ENCODE peak calls at places on chromosomes 16 and 17, in nine cellular contexts. K is heart left ventricle, O is sigmoid colon, M is Peyer's patch, F is ovary, P is stomach, J is uterus, U is endothelial cell of umbilical vein, C is A549. Z is an unnamed sample.

GRCh38 chr16:86899156-86899555 is 320.8 kb downstream of the FOXL1 start:
- DNase-seq in C (no peak), O (no peak), U (no peak), K (no peak), P (no peak), F (no peak), J (no peak), M (no peak), Z (no peak)

GRCh38 chr17:73594598-73594997 is 49.6 kb downstream of the SDK2 start:
- DNase-seq in J (no peak), U (no peak), O (no peak), K (no peak), C (no peak), M (no peak), P (no peak), F (no peak), Z (no peak)

GRCh38 chr17:14201595-14201994 is 35.1 kb downstream of the CDRT15 start:
- DNase-seq in M (peak), U (no peak), F (no peak), P (no peak), J (no peak), K (no peak), C (no peak), O (no peak), Z (no peak)

GRCh38 chr17:2837147-2837561 is 40.9 kb downstream of the RAP1GAP2 start:
- DNase-seq in F (no peak), J (no peak), C (no peak), K (no peak), U (no peak), O (no peak), P (no peak), M (peak), Z (no peak)

GRCh38 chr17:12545877-12546513 is 119.7 kb upstream of the MYOCD start:
- DNase-seq in C (peak), F (peak), O (no peak), U (peak), K (peak), J (no peak), P (no peak), M (peak), Z (no peak)

GRCh38 chr16:75282811-75283281 is 31.4 kb upstream of the BCAR1 start:
- DNase-seq in J (no peak), O (no peak), C (no peak), U (no peak), F (no peak), M (no peak), P (no peak), K (no peak), Z (no peak)

GRCh38 chr17:82121246-82121645 is 23.2 kb upstream of the FASN start:
- DNase-seq in P (no peak), J (no peak), K (no peak), C (no peak), M (no peak), F (no peak), O (no peak), U (no peak), Z (no peak)

GRCh38 chr17:75250009-75250471 is 11.4 kb downstream of the GGA3 start:
- DNase-seq in P (peak), F (no peak), C (no peak), K (no peak), M (peak), O (no peak), J (no peak), U (peak), Z (no peak)

GRCh38 chr16:84832488-84833141 is 12.8 kb downstream of the CRISPLD2 start:
- DNase-seq in U (no peak), K (peak), C (no peak), J (peak), M (peak), F (peak), P (peak), O (peak), Z (peak)

DNA sequence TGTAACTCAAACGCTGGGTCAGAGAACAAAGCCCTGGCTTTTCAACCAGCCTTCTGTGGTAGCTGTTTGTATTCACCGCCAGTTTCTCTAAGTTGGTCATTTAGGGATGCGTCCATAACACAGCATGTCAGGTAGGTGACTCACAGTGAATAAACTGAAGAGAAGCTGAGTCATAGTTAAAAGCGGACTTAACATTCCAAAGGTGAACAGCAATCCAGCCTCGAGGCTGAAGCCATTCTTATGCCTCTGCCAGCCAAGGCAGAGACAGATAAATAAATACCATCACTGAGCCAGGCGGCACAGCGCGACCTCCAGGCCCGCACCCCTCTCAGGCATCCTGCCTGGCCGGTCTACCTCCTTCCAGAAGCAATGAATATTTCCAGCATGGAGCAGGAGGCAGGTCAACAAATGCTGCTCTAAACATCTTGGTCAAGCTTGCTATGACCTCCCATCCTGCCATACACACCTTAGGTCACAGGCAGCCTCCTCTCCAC is 12.4 kb upstream of the CACNG4 start:
- DNase-seq in K (no peak), J (peak), U (peak), F (no peak), P (peak), M (peak), O (no peak), C (peak), Z (no peak)
- H3K27ac ChIP-seq in K (no peak), J (peak), U (no peak), F (no peak), P (peak), M (no peak), O (peak), C (peak), Z (peak)

GRCh38 chr17:79730769-79731483 is at the start of gene ENPP7:
- DNase-seq in C (no peak), U (no peak), O (no peak), J (no peak), M (peak), P (no peak), F (no peak), K (no peak), Z (no peak)

GRCh38 chr17:79733692-79734070 is 2.9 kb downstream of the ENPP7 start:
- DNase-seq in F (no peak), J (no peak), P (no peak), M (no peak), U (no peak), C (no peak), O (no peak), K (no peak), Z (no peak)

GRCh38 chr17:79732246-79732645 is 1.5 kb downstream of the ENPP7 start:
- DNase-seq in P (no peak), C (no peak), M (no peak), J (no peak), U (no peak), F (no peak), K (no peak), O (no peak), Z (no peak)

GRCh38 chr17:79735096-79735495 is 4.4 kb downstream of the ENPP7 start:
- DNase-seq in F (no peak), M (no peak), P (no peak), K (no peak), J (no peak), O (no peak), C (no peak), U (no peak), Z (no peak)

GRCh38 chr17:79732804-79733691 is 2.3 kb downstream of the ENPP7 start:
- DNase-seq in O (no peak), K (no peak), F (no peak), C (no peak), M (peak), J (no peak), U (peak), P (peak), Z (no peak)
- TF ChIP-seq POLR2A in O (no peak), K (no peak), F (no peak), C (no peak), M (no peak), J (no peak), U (no peak), P (no peak), Z (no peak)

DNA sequence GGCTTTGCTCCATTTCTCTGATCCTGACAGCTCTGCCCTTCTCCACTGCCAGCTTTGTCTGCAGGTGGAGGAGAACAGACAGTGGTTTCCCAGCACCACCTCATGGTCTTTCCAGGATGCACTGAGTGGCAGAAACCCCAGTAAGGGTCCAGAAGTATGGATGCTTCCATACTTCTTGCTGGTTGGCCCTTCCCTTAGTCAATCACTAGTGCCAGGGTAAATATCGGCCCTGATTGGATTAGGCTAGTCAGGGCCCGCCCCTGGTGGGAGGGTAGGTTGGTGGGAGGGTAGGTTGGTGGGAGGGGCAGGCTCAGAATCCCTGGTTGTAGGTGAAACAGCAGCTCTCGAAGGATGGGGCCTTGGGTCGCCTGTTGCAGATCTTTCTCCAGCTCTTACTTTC is 10.2 kb downstream of the RNF213 start:
- DNase-seq in M (no peak), F (no peak), J (no peak), U (no peak), O (no peak), K (no peak), C (peak), P (no peak), Z (no peak)
- H3K27ac ChIP-seq in M (no peak), F (no peak), J (no peak), U (no peak), O (no peak), K (no peak), C (no peak), P (no peak), Z (no peak)

DNA sequence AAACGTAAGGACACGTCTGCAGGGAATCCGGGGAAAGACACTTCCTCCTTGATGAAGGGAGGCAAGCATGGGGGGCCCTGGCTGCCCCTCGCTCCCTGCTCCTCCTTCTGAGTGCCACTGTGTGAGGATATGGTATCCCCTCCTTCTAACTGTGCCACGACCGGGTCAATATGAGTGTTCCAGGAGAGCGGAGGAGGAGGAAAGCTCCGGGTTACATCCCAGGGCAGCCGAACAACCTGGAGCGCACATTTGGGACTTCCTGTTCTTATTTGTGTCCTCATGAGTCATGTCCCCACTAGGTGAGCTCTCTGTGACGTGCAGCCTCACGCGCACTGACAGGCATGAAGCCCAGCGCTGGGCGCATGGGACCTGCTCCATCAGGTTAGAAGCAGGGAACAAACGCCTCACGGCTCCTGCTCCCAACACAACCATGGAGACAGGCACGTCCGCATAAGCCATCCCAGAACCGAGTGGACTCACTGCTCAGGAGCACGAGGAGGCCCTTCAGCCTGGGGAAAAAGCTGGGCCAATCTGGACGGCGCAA is 92.9 kb upstream of the DNAH17 start:
- DNase-seq in F (no peak), O (no peak), K (no peak), C (no peak), U (no peak), J (no peak), P (no peak), M (no peak), Z (no peak)
- TF ChIP-seq POLR2A in F (no peak), O (no peak), K (no peak), C (no peak), U (no peak), J (no peak), P (no peak), M (no peak), Z (no peak)

GRCh38 chr16:83785455-83785854 is 22.3 kb upstream of the HSBP1 start:
- DNase-seq in U (no peak), F (no peak), K (no peak), O (no peak), P (no peak), C (no peak), M (no peak), J (no peak), Z (no peak)

GRCh38 chr16:83774066-83774465 is 33.7 kb upstream of the HSBP1 start:
- DNase-seq in P (no peak), C (no peak), U (no peak), M (no peak), J (no peak), O (no peak), F (no peak), K (no peak), Z (no peak)

GRCh38 chr16:83779881-83780280 is 27.9 kb upstream of the HSBP1 start:
- DNase-seq in J (no peak), U (peak), C (no peak), K (no peak), M (no peak), F (no peak), O (no peak), P (no peak), Z (no peak)
- H3K27ac ChIP-seq in J (no peak), U (no peak), C (no peak), K (no peak), M (no peak), F (no peak), O (no peak), P (no peak), Z (no peak)

GRCh38 chr17:52482271-52482670 is 323.8 kb upstream of the CA10 start:
- DNase-seq in U (no peak), O (no peak), K (no peak), J (no peak), P (no peak), C (no peak), M (no peak), F (no peak), Z (no peak)
- TF ChIP-seq POLR2A in U (no peak), O (no peak), K (no peak), J (no peak), P (no peak), C (no peak), M (no peak), F (no peak), Z (no peak)

DNA sequence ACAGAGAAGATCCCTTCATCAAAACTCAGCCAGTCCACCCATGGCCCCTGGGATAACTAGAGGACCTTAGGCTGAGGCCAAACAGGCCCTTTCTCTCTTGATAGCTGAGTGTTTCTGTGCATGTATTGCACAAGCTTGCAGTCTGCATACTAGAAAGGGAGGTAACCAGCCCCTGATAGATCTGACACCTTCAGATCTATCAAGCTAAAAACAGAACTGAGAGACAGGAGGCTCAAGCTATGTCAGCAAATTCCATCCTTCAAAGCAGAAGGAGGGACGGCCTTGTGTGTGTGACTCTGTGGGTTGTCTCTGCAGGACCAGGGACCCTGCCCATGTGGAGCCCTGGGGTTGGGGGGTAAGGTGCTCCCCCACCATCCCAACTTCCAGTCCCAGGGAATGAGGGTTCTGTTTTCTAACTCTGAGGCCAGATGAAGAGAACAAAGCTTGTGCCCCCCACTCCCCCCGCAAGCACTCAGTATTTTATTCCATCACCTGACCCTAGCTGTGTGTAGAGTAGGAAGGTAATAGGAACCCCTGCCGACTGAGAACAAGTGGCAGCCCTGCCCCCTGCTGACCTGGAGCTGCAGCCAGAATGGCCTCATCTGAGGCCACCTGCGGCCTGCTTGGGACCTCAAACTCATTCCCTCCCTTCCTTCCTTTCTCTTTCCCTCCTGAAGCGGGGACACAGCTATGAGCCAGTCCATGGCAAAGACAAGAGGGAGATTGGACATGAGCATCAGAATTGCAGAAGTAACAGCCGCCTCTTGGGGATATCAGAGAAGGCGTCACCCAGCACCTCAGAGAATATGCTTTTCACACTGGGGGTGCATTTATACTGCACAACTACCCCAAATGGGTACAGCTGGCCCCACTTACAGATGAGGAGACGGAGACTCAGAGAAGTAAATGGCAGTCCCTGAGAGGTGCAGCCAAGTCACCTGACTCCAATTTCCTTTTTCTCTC is 63.7 kb downstream of the SMPD3 start:
- DNase-seq in C (no peak), J (no peak), U (no peak), O (no peak), K (no peak), F (no peak), M (no peak), P (no peak), Z (no peak)
- H3K27ac ChIP-seq in C (no peak), J (no peak), U (no peak), O (no peak), K (no peak), F (no peak), M (peak), P (no peak), Z (no peak)

GRCh38 chr16:88809676-88810165 is 2.0 kb downstream of the APRT start:
- DNase-seq in U (no peak), F (no peak), K (no peak), P (no peak), J (no peak), O (no peak), M (no peak), C (no peak), Z (no peak)
- TF ChIP-seq POLR2A in U (no peak), F (no peak), K (no peak), P (no peak), J (no peak), O (no peak), M (no peak), C (no peak), Z (no peak)

Z was measured in esophagus squamous epithelium.